ENCODE peak calls at places on chromosomes 12 and 14, in five cellular contexts. S is activated T-cell treated with anti-CD3 and anti-CD28 coated beads for 1 hour, O is AG04450, H is cardiac muscle cell, P is NCI-H1417. J is an unnamed sample.
A peak's percentile ranks its signal among the peaks of the same experiment; 100 is the strongest.

GRCh38 chr12:124753230-124753595 is 110.5 kb downstream of the SCARB1 start:
- DNase-seq in S (no peak), P (no peak), H (no peak), O (no peak), J (no peak)

GRCh38 chr14:60179296-60179924 is 14.2 kb upstream of the DHRS7 start:
- DNase-seq in S (no peak), O (peak; percentile 11), H (no peak), P (no peak), J (no peak)

GRCh38 chr12:120856980-120857379 is 47.2 kb downstream of the SPPL3 start:
- DNase-seq in O (no peak), S (no peak), H (no peak), P (no peak), J (no peak)

GRCh38 chr14:59028476-59029202 is 159.8 kb upstream of the DAAM1 start:
- DNase-seq in P (peak; percentile 68), O (peak; percentile 93), S (peak; percentile 1), H (peak; percentile 74), J (peak; percentile 88)

GRCh38 chr14:29217813-29218450 is 451.3 kb downstream of the FOXG1 start:
- DNase-seq in O (no peak), S (no peak), H (no peak), P (no peak), J (peak; percentile 48)

GRCh38 chr14:32233292-32233691 is 30.2 kb upstream of the RNU6-8 start:
- DNase-seq in H (no peak), P (no peak), S (no peak), O (no peak), J (no peak)

GRCh38 chr14:37262649-37263048 is 64.9 kb downstream of the MIPOL1 start:
- DNase-seq in O (no peak), P (peak; percentile 32), S (no peak), H (no peak), J (no peak)

GRCh38 chr12:93122089-93122488 is 193.0 kb upstream of the EEA1 start:
- DNase-seq in P (no peak), H (no peak), O (no peak), S (no peak), J (peak; percentile 96)

GRCh38 chr12:27785882-27786570 is 6.0 kb upstream of the MANSC4 start:
- DNase-seq in O (peak; percentile 44), P (no peak), S (no peak), H (no peak), J (peak; percentile 90)

GRCh38 chr12:30286345-30286926 is 409.2 kb downstream of the IPO8 start:
- DNase-seq in S (no peak), H (peak; percentile 46), P (no peak), O (no peak), J (peak; percentile 74)

GRCh38 chr14:99157246-99157645 is 114.8 kb downstream of the BCL11B start:
- DNase-seq in H (no peak), P (no peak), S (no peak), O (no peak), J (no peak)

GRCh38 chr12:131499160-131499863 is 211.6 kb upstream of the SFSWAP start:
- DNase-seq in H (no peak), O (no peak), P (no peak), S (no peak), J (no peak)

GRCh38 chr14:71533396-71533795 is 398.8 kb upstream of the RGS6 start:
- DNase-seq in P (no peak), S (no peak), H (no peak), O (no peak), J (peak; percentile 45)

GRCh38 chr12:3216726-3217682 is 139.8 kb downstream of the TSPAN9 start:
- DNase-seq in P (no peak), S (no peak), O (no peak), H (no peak), J (peak; percentile 93)

GRCh38 chr12:47039756-47040155 is 39.7 kb upstream of the PCED1B start:
- DNase-seq in S (no peak), H (no peak), O (no peak), P (no peak), J (no peak)

GRCh38 chr14:104768437-104769323 is 15.7 kb downstream of the SIVA1 start:
- DNase-seq in O (peak; percentile 38), S (peak; percentile 93), P (peak; percentile 78), H (peak; percentile 92), J (peak; percentile 87)

GRCh38 chr14:92252291-92252690 is 70.7 kb upstream of the SLC24A4 start:
- DNase-seq in O (no peak), P (no peak), H (no peak), S (no peak), J (no peak)

GRCh38 chr12:16880864-16881285 is 274.9 kb upstream of the LMO3 start:
- DNase-seq in S (no peak), O (no peak), P (peak; percentile 76), H (peak; percentile 14), J (no peak)